ENCODE peak calls at places on chromosomes 16 and 17, in five cellular contexts. L is fibroblast of the conjunctiva, N is upper lobe of right lung, Z is C1 segment of cervical spinal cord, E is ureter. S is an unnamed sample.
A peak's percentile ranks its signal among the peaks of the same experiment; 100 is the strongest.

GRCh38 chr17:32771396-32771795 is 105.5 kb downstream of the MYO1D start:
- DNase-seq in L (no peak), N (no peak), Z (no peak), E (no peak), S (no peak)

GRCh38 chr17:3529817-3530741 is 27.5 kb downstream of the TRPV3 start:
- DNase-seq in L (peak; percentile 28), N (peak; percentile 72), Z (peak; percentile 34), E (peak; percentile 81), S (no peak)

GRCh38 chr16:21667575-21667974 is 3.8 kb downstream of the OTOA start:
- DNase-seq in L (no peak), N (no peak), Z (no peak), E (no peak), S (no peak)

GRCh38 chr17:42819939-42820535 is 4.0 kb downstream of the BECN1 start:
- DNase-seq in L (no peak), N (peak; percentile 74), Z (no peak), E (no peak), S (no peak)

GRCh38 chr16:4947722-4948503 is 10.2 kb upstream of the SEC14L5 start:
- DNase-seq in L (no peak), N (no peak), Z (no peak), E (no peak), S (no peak)

GRCh38 chr16:65323655-65324237 is 201.9 kb upstream of the CDH11 start:
- DNase-seq in L (no peak), N (no peak), Z (no peak), E (no peak), S (no peak)

GRCh38 chr17:42608692-42609181 is 437 bp downstream of the RETREG3 start:
- DNase-seq in L (no peak), N (no peak), Z (no peak), E (no peak), S (no peak)

GRCh38 chr17:21475555-21475954 is 99.4 kb downstream of the KCNJ12 start:
- DNase-seq in L (no peak), N (no peak), Z (no peak), E (no peak), S (no peak)

GRCh38 chr17:37787055-37787720 is 42.3 kb upstream of the HNF1B start:
- DNase-seq in L (peak; percentile 3), N (no peak), Z (no peak), E (no peak), S (peak; percentile 10)

GRCh38 chr16:85593503-85594195 is 19.5 kb upstream of the GSE1 start:
- DNase-seq in L (no peak), N (no peak), Z (no peak), E (no peak), S (peak; percentile 53)

GRCh38 chr16:10827691-10828341 is 9.2 kb upstream of the TVP23A start:
- DNase-seq in L (peak; percentile 56), N (peak; percentile 81), Z (peak; percentile 44), E (peak; percentile 81), S (no peak)

GRCh38 chr16:57727610-57728009 is 8.0 kb upstream of the KATNB1 start:
- DNase-seq in L (no peak), N (peak; percentile 36), Z (no peak), E (no peak), S (no peak)

GRCh38 chr17:78883533-78884131 is 19.4 kb downstream of the CEP295NL start:
- DNase-seq in L (peak; percentile 96), N (peak; percentile 80), Z (peak; percentile 85), E (peak; percentile 81), S (peak; percentile 83)

GRCh38 chr17:80859004-80859941 is 132.4 kb upstream of the CHMP6 start:
- DNase-seq in L (peak; percentile 87), N (no peak), Z (peak; percentile 58), E (peak; percentile 87), S (peak; percentile 73)

GRCh38 chr16:88662222-88662842 is 559 bp downstream of the MVD start:
- DNase-seq in L (no peak), N (peak; percentile 68), Z (peak; percentile 42), E (no peak), S (no peak)

GRCh38 chr17:6924121-6924676 is 71.7 kb upstream of the ALOX12 start:
- DNase-seq in L (no peak), N (no peak), Z (no peak), E (no peak), S (no peak)

GRCh38 chr17:66996926-66997325 is 32.4 kb downstream of the CACNG4 start:
- DNase-seq in L (no peak), N (no peak), Z (no peak), E (no peak), S (no peak)

GRCh38 chr17:68897557-68897956 is 57.6 kb downstream of the ABCA8 start:
- DNase-seq in L (no peak), N (no peak), Z (no peak), E (no peak), S (no peak)

GRCh38 chr16:55965099-55965498 is 89.9 kb upstream of the CES5A start:
- DNase-seq in L (no peak), N (no peak), Z (no peak), E (no peak), S (no peak)

GRCh38 chr16:8931864-8932263 is 31.8 kb downstream of the USP7 start:
- DNase-seq in L (peak; percentile 43), N (no peak), Z (no peak), E (no peak), S (no peak)

GRCh38 chr17:46758614-46759013 is 59.9 kb downstream of the WNT3 start:
- DNase-seq in L (no peak), N (no peak), Z (no peak), E (no peak), S (no peak)

GRCh38 chr17:40304464-40304863 is 4.5 kb upstream of the RARA start:
- DNase-seq in L (peak; percentile 77), N (no peak), Z (no peak), E (peak; percentile 39), S (no peak)

GRCh38 chr17:47253541-47254402 is at the start of gene ITGB3:
- DNase-seq in L (no peak), N (peak; percentile 86), Z (peak; percentile 41), E (peak; percentile 76), S (peak; percentile 62)

GRCh38 chr17:73293480-73293911 is 18.3 kb downstream of the CDC42EP4 start:
- DNase-seq in L (no peak), N (peak; percentile 83), Z (no peak), E (peak; percentile 89), S (no peak)

GRCh38 chr16:15650698-15651161 is 685 bp downstream of the NDE1 start:
- DNase-seq in L (no peak), N (no peak), Z (peak; percentile 58), E (no peak), S (no peak)

GRCh38 chr16:21656795-21657768 is 4.7 kb upstream of the IGSF6 start:
- DNase-seq in L (peak; percentile 50), N (no peak), Z (no peak), E (no peak), S (peak; percentile 54)

GRCh38 chr17:50920891-50921595 is 54.9 kb upstream of the TOB1 start:
- DNase-seq in L (no peak), N (no peak), Z (peak; percentile 30), E (no peak), S (no peak)

GRCh38 chr16:57504001-57504400 is 17.7 kb upstream of the DOK4 start:
- DNase-seq in L (no peak), N (no peak), Z (no peak), E (no peak), S (no peak)

GRCh38 chr17:74599531-74599939 is 7.5 kb upstream of the CD300LD start:
- DNase-seq in L (no peak), N (no peak), Z (no peak), E (no peak), S (no peak)

GRCh38 chr16:70460737-70461261 is 6.4 kb downstream of the FCSK start:
- DNase-seq in L (no peak), N (no peak), Z (no peak), E (no peak), S (no peak)

GRCh38 chr16:82741073-82741615 is 114.4 kb downstream of the CDH13 start:
- DNase-seq in L (no peak), N (no peak), Z (no peak), E (no peak), S (no peak)

GRCh38 chr16:66458853-66459252 is 31.8 kb downstream of the BEAN1 start:
- DNase-seq in L (no peak), N (peak; percentile 54), Z (no peak), E (no peak), S (no peak)

GRCh38 chr16:88194397-88195020 is 188.2 kb upstream of the ZNF469 start:
- DNase-seq in L (no peak), N (peak; percentile 62), Z (peak; percentile 40), E (peak; percentile 60), S (peak; percentile 40)

GRCh38 chr16:56625140-56625942 is at the start of gene MT1E:
- DNase-seq in L (no peak), N (peak; percentile 92), Z (peak; percentile 56), E (peak; percentile 74), S (peak; percentile 67)

GRCh38 chr16:85778873-85779272 is 20.5 kb downstream of the EMC8 start:
- DNase-seq in L (no peak), N (no peak), Z (no peak), E (no peak), S (no peak)

GRCh38 chr17:59695943-59696681 is 11.1 kb downstream of the PTRH2 start:
- DNase-seq in L (peak; percentile 53), N (no peak), Z (no peak), E (no peak), S (no peak)

GRCh38 chr16:48596326-48596725 is 13.7 kb downstream of the N4BP1 start:
- DNase-seq in L (no peak), N (no peak), Z (no peak), E (no peak), S (no peak)

GRCh38 chr16:28162326-28162877 is 49.4 kb downstream of the XPO6 start:
- DNase-seq in L (no peak), N (no peak), Z (no peak), E (no peak), S (no peak)

S was measured in frontal cortex.